ENCODE peak calls at places on chromosomes 13 and 19, in nine cellular contexts. G is stimulated activated naive CD4-positive, alpha-beta T cell; L is body of pancreas; M is T-cell; D is HCT116; V is naive thymus-derived CD4-positive, alpha-beta T cell; C is pulmonary artery endothelial cell; Y is foreskin melanocyte; N is neuronal stem cell. R is an unnamed sample.

GRCh38 chr13:63628310-63628709 is 2212.7 kb upstream of the PCDH20 start:
- DNase-seq in L (no peak), Y (no peak), M (no peak), D (no peak), C (no peak), V (no peak), G (no peak), N (no peak), R (no peak)

GRCh38 chr19:7460562-7460966 is 28.3 kb downstream of the PEX11G start:
- DNase-seq in M (no peak), D (no peak), Y (no peak), C (no peak), L (no peak), G (no peak), N (no peak), V (no peak), R (peak)

GRCh38 chr13:41763772-41764171 is 197.1 kb downstream of the VWA8 start:
- DNase-seq in N (no peak), M (no peak), L (peak), D (no peak), V (no peak), C (no peak), Y (no peak), G (no peak), R (no peak)

GRCh38 chr13:100520936-100521765 is 67.4 kb downstream of the GGACT start:
- DNase-seq in C (no peak), D (no peak), V (no peak), M (no peak), G (no peak), Y (no peak), L (no peak), N (no peak), R (no peak)

GRCh38 chr19:33156354-33156753 is 24.4 kb downstream of the WDR88 start:
- DNase-seq in V (no peak), L (no peak), M (no peak), Y (no peak), G (no peak), N (no peak), D (no peak), C (no peak), R (peak)

GRCh38 chr19:37803250-37803854 is 24.0 kb upstream of the ZNF573 start:
- DNase-seq in Y (no peak), V (no peak), L (no peak), C (no peak), M (no peak), D (no peak), G (no peak), N (no peak), R (no peak)

GRCh38 chr13:112686364-112686763 is 3.5 kb upstream of the ATP11A start:
- DNase-seq in Y (no peak), G (no peak), V (no peak), L (no peak), M (no peak), D (no peak), C (no peak), N (no peak), R (no peak)

GRCh38 chr13:82344867-82345266 is 1537.4 kb downstream of the SLITRK1 start:
- DNase-seq in G (no peak), V (no peak), M (no peak), D (no peak), Y (no peak), N (no peak), L (no peak), C (no peak), R (no peak)

GRCh38 chr13:110015253-110015652 is 228.9 kb upstream of the IRS2 start:
- DNase-seq in G (no peak), L (peak), N (no peak), V (no peak), M (no peak), C (no peak), D (no peak), Y (peak), R (peak)

GRCh38 chr13:112888238-112889111 is 80.5 kb upstream of the MCF2L start:
- DNase-seq in L (no peak), C (no peak), V (no peak), G (no peak), N (no peak), M (no peak), Y (no peak), D (no peak), R (no peak)

GRCh38 chr13:112450567-112451240 is 74.5 kb downstream of the SPACA7 start:
- DNase-seq in M (no peak), G (no peak), V (no peak), N (no peak), Y (no peak), D (no peak), C (no peak), L (no peak), R (no peak)

GRCh38 chr13:58855283-58855682 is 1223.7 kb downstream of the PCDH17 start:
- DNase-seq in N (no peak), M (no peak), D (no peak), Y (peak), G (no peak), L (no peak), C (no peak), V (no peak), R (peak)